ENCODE peak calls at places on chromosomes 6 and 20, in five cellular contexts. M is HEK293T, Y is SK-N-SH, D is GM12878, T is HepG2. H is an unnamed sample.

GRCh38 chr6:137823826-137824501 is 43.1 kb upstream of the TNFAIP3 start:
- DNase-seq in M (no peak), Y (peak), D (no peak), T (no peak), H (peak)

GRCh38 chr6:8321671-8322404 is 113.5 kb downstream of the SLC35B3 start:
- DNase-seq in M (no peak), Y (no peak), D (no peak), T (no peak), H (no peak)

GRCh38 chr20:16537918-16538317 is 35.3 kb downstream of the KIF16B start:
- DNase-seq in M (no peak), Y (no peak), D (no peak), T (no peak), H (no peak)

GRCh38 chr20:8309638-8310037 is 177.6 kb downstream of the PLCB1 start:
- DNase-seq in M (peak), Y (no peak), D (no peak), T (no peak), H (no peak)

GRCh38 chr6:28277746-28278145 is 3.6 kb upstream of the PGBD1 start:
- DNase-seq in M (no peak), Y (no peak), D (no peak), T (no peak), H (no peak)

GRCh38 chr6:138590796-138591709 is 91.8 kb upstream of the NHSL1 start:
- DNase-seq in M (peak), Y (peak), D (peak), T (peak), H (peak)

GRCh38 chr6:75280131-75280855 is 4.3 kb downstream of the TMEM30A start:
- DNase-seq in M (no peak), Y (no peak), D (no peak), T (no peak), H (no peak)

GRCh38 chr20:23235173-23236027 is 115.2 kb upstream of the NXT1 start:
- DNase-seq in M (peak), Y (peak), D (no peak), T (peak), H (peak)

GRCh38 chr6:11315743-11316437 is 83.4 kb upstream of the NEDD9 start:
- DNase-seq in M (no peak), Y (no peak), D (no peak), T (no peak), H (no peak)

GRCh38 chr20:59743767-59744485 is 139.6 kb downstream of the PHACTR3 start:
- DNase-seq in M (no peak), Y (no peak), D (no peak), T (no peak), H (no peak)

GRCh38 chr6:29081312-29081711 is 5.8 kb downstream of the OR2B3 start:
- DNase-seq in M (no peak), Y (no peak), D (no peak), T (no peak), H (no peak)

GRCh38 chr6:45021652-45022051 is 306.5 kb upstream of the RUNX2 start:
- DNase-seq in M (no peak), Y (no peak), D (no peak), T (no peak), H (no peak)

GRCh38 chr6:906920-907319 is 214.0 kb upstream of the EXOC2 start:
- DNase-seq in M (no peak), Y (no peak), D (no peak), T (no peak), H (peak)

GRCh38 chr20:15674253-15675145 is 898.7 kb downstream of the KIF16B start:
- DNase-seq in M (no peak), Y (peak), D (no peak), T (no peak), H (no peak)

GRCh38 chr6:53112404-53112803 is 36.2 kb downstream of the GCM1 start:
- DNase-seq in M (no peak), Y (no peak), D (no peak), T (peak), H (no peak)

GRCh38 chr20:16864069-16864468 is 115.9 kb downstream of the OTOR start:
- DNase-seq in M (no peak), Y (no peak), D (peak), T (no peak), H (no peak)

GRCh38 chr20:62362991-62363919 is 3.9 kb downstream of the LAMA5 start:
- DNase-seq in M (no peak), Y (peak), D (no peak), T (no peak), H (no peak)
- TF ChIP-seq FOXM1 in M (no peak), Y (no peak), D (no peak), T (no peak), H (no peak)

DNA sequence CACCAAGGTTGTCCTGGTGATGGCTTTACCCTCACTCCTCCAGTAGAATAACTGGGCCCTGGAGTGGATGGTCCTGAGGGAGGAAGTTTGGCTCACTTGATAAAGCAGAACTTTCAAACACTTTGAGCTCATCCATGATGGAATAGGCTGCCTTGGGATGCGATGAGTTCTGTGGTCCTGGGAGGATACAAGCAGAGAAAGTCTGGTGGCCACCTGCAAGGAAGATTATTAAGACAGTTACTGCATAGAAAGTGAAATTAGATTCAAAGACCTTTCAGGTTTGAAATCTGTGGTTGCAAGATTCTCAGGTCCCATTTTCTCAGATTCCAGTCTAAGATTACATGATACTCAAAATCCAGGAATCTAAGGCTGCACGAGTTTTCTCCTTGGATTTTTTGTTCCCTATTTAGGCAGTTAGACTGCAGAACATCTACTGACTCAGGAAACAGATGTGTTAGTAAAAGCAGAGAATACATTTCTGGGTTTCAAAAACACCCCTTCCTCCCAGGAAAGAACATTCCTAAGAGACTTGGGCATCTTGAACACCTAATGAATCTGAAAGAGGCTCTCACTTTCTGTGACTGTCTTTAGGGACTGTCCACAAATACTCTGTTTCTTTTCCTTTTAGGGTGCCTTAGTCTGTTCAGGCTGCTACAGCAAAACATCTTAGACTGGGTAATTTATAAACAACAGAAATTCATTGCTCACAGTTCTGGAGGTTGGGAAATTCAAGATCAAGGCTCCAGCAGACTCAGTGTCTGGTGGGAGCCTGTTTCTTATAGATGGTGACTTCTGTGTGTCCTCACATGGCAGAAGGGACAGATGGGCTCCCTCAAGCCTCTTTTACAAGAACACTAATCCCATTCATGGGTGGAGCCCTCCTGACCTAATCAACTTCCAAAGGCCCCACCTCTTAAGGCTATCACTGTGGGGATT is 19.6 kb upstream of the CCN5 start:
- DNase-seq in M (no peak), Y (no peak), D (no peak), T (no peak), H (no peak)
- TF ChIP-seq FOXM1 in M (no peak), Y (no peak), D (no peak), T (no peak), H (no peak)

DNA sequence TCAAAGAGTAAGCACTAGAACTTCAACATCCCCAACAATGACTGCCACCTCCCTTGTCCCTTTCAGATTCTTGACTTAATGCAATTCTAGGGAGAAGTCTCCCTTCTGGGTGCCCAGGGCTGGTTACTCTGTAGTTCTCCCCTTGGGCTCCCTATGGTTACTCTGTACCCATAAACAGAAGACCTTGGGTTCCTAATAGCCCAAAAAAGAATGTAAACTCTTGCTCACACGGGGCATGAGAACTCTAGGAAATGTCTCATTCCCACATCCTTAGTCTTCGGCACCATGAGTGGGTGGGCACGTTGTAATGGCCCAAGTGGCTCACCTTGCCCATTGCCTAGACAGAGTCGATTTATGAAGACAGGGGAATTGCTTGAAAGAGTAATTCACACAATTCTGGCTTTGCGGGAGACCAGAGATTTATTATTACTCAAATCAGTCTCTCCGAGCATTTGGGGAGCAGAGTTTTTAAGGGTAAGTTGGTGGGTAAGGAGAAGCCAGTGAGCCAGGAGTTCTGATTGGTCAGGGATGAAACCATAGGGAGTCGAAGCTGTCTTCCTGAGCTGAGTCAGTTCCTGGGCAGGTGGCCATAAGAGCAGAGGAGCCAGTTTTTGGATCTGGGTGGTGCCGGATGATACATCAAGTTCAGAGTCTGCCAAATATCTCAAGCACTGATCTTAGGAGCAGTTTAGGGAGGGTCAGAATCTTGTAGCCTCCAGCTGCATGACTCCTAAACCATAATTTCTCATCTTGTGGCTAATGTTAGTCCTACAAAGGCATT is 61.2 kb upstream of the SIRPG start:
- DNase-seq in M (no peak), Y (no peak), D (no peak), T (no peak), H (no peak)
- TF ChIP-seq FOXM1 in M (no peak), Y (no peak), D (no peak), T (no peak), H (no peak)

GRCh38 chr6:121816361-121816760 is 380.9 kb downstream of the GJA1 start:
- DNase-seq in M (no peak), Y (no peak), D (no peak), T (no peak), H (no peak)

DNA sequence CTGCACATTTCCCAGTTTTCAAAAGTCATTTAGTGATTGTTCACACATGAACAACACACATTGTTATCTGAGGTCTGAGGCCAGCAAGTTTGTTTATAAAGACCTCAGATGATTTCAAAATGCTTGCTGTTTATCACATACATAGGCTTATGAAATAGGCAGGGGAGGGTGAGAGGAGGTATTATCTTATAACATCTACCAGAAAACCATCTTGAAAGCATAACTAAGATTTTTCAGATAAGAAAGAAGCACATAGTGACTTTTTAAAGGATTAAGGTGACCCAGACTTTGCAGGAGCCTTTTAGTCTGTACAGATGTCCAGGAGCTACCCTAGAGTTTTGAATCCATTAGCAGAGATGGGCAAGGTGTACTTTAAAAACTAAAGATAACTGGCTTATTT is 381.7 kb downstream of the GJA1 start:
- DNase-seq in M (no peak), Y (no peak), D (no peak), T (no peak), H (no peak)
- TF ChIP-seq FOXM1 in M (no peak), Y (no peak), D (no peak), T (no peak), H (no peak)

DNA sequence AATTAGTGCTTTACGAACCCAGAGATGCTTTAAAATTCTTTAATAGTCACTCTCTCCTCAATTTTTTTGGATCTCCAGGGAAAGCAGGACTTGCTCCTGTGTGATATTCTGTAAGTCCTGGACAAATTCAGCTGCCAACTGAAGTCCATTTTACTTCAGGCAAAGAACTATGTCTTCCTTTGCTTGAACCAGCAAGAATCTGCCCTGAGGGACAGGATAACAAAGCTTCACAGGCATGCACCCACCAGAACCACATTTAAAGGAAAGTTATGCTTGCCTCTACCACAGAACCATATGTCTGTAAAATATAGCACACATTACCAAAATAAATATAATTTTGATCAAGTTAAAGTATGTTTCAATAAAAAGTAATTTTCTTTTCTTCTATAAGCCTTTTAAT is 288.1 kb downstream of the KHDC1L start:
- DNase-seq in M (no peak), Y (no peak), D (no peak), T (no peak), H (no peak)
- TF ChIP-seq FOXM1 in M (no peak), Y (no peak), D (no peak), T (no peak), H (no peak)

GRCh38 chr6:71510057-71510713 is 221.6 kb downstream of the OGFRL1 start:
- DNase-seq in M (peak), Y (no peak), D (no peak), T (peak), H (no peak)
- TF ChIP-seq FOXM1 in M (no peak), Y (no peak), D (no peak), T (no peak), H (no peak)

GRCh38 chr20:10671221-10671849 is 2.5 kb downstream of the JAG1 start:
- DNase-seq in M (no peak), Y (peak), D (peak), T (peak), H (peak)
- TF ChIP-seq FOXM1 in M (no peak), Y (no peak), D (no peak), T (no peak), H (no peak)

GRCh38 chr6:40210628-40211056 is 276.4 kb upstream of the MOCS1 start:
- DNase-seq in M (no peak), Y (peak), D (no peak), T (no peak), H (no peak)
- TF ChIP-seq FOXM1 in M (no peak), Y (no peak), D (no peak), T (no peak), H (no peak)